ENCODE peak calls at places on chromosome 7, in five cellular contexts. A is CD8-positive, alpha-beta T cell; P is osteoblast; N is heart left ventricle; Q is spleen. G is an unnamed sample. For H3K36me3, the result is how much of the 10 kb centered on the place peaks cover.

GRCh38 chr7:2444476-2444875 is 31.7 kb downstream of the GRIFIN start:
- DNase-seq in P (peak), A (no peak), N (no peak), Q (no peak), G (no peak)

GRCh38 chr7:74037609-74038008 is 9.6 kb downstream of the ELN start:
- DNase-seq in N (no peak), P (peak), Q (no peak), A (no peak), G (peak)

GRCh38 chr7:134828361-134828760 is 48.9 kb downstream of the CALD1 start:
- DNase-seq in A (no peak), Q (no peak), N (no peak), P (no peak), G (no peak)

GRCh38 chr7:114875171-114875570 is 46.7 kb upstream of the MDFIC start:
- DNase-seq in A (no peak), N (no peak), P (no peak), Q (no peak), G (no peak)

GRCh38 chr7:67625257-67625713 is 628.7 kb downstream of the TYW1 start:
- DNase-seq in A (no peak), Q (peak), P (peak), N (peak), G (peak)

GRCh38 chr7:359776-360361 is 69.9 kb downstream of the FOXL3 start:
- DNase-seq in N (peak), P (no peak), Q (peak), A (no peak), G (peak)

GRCh38 chr7:41763626-41764025 is 60.7 kb upstream of the INHBA start:
- DNase-seq in N (no peak), P (no peak), A (no peak), Q (no peak), G (no peak)

GRCh38 chr7:128404826-128405344 is 4.9 kb downstream of the IMPDH1 start:
- DNase-seq in Q (no peak), A (no peak), P (peak), N (no peak), G (no peak)

GRCh38 chr7:157946398-157947060 is 609.7 kb downstream of the DNAJB6 start:
- DNase-seq in N (no peak), Q (no peak), P (no peak), A (no peak), G (no peak)

GRCh38 chr7:55073051-55073511 is 54.3 kb downstream of the EGFR start:
- DNase-seq in Q (no peak), N (no peak), P (no peak), A (no peak), G (no peak)

GRCh38 chr7:25840209-25840792 is 311.7 kb upstream of the NFE2L3 start:
- DNase-seq in N (peak), A (no peak), Q (no peak), P (no peak), G (no peak)

GRCh38 chr7:138049505-138050116 is 26.6 kb upstream of the AKR1D1 start:
- DNase-seq in P (no peak), N (no peak), A (no peak), Q (no peak), G (no peak)

GRCh38 chr7:22361795-22362194 is 4.8 kb upstream of the RAPGEF5 start:
- DNase-seq in P (no peak), N (no peak), Q (no peak), A (no peak), G (no peak)

GRCh38 chr7:121531175-121532070 is 135.3 kb upstream of the FAM3C start:
- DNase-seq in P (no peak), A (no peak), N (no peak), Q (no peak), G (no peak)

GRCh38 chr7:7944619-7945282 is 23.8 kb upstream of the GLCCI1 start:
- DNase-seq in N (no peak), P (peak), A (peak), Q (peak), G (peak)

DNA sequence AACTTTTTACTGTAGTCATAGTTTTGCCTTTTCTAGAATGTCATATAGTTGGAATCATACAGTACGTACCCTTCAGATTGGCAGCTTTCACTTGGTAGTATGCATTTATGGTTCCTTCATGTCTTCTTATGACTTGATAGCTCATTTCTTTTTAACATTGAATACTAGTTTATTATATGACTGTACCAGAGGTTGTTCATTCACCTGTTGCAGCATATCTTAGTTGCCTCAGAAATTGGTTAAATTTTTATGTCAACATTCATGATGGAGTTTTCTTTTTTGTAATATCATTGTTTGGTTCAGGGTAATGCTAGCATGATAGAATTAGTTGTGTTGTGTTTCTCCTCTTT is 94.8 kb upstream of the CDK13 start:
- DNase-seq in P (no peak), N (no peak), A (no peak), Q (no peak), G (no peak)
- H3K4me3 ChIP-seq in P (peak), N (no peak), A (no peak), Q (peak), G (no peak)

GRCh38 chr7:44673324-44673723 is 66.9 kb downstream of the OGDH start:
- DNase-seq in Q (peak), P (no peak), A (no peak), N (no peak), G (no peak)

GRCh38 chr7:44674381-44674780 is 68.0 kb downstream of the OGDH start:
- DNase-seq in N (no peak), A (no peak), P (no peak), Q (peak), G (no peak)

GRCh38 chr7:44667190-44667589 is 60.8 kb downstream of the OGDH start:
- DNase-seq in N (no peak), A (no peak), Q (no peak), P (no peak), G (no peak)

GRCh38 chr7:44673771-44674170 is 67.3 kb downstream of the OGDH start:
- DNase-seq in Q (peak), A (no peak), N (no peak), P (no peak), G (no peak)

DNA sequence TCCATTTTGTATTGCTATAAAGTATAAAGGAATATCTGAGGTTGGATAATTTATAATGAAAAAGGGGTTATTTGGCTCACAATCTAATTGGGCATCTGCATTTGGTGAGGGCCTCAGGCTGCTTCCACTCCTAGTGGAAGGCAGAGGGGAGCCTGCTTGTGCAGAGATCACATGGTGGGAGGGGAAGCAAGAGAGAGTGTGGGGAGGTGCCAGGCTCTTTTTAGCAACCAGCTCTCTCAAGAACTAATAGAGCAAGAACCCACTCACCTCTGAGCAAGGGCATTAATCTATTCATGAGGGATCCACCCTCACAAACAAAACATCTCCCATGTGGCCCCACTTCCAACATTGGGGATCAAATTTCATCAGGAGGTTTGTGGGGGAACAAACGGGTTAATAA is 64.6 kb downstream of the OGDH start:
- DNase-seq in A (no peak), P (peak), Q (peak), N (no peak), G (no peak)
- TF ChIP-seq CTCF in A (no peak), P (no peak), Q (no peak), N (no peak), G (no peak)

GRCh38 chr7:99362801-99363200 is 11.7 kb upstream of the ARPC1B start:
- DNase-seq in P (peak), N (no peak), Q (no peak), A (no peak), G (no peak)

GRCh38 chr7:99366646-99367045 is 7.9 kb upstream of the ARPC1B start:
- DNase-seq in P (no peak), N (no peak), Q (no peak), A (no peak), G (no peak)

GRCh38 chr7:99359465-99360154 is 14.9 kb upstream of the ARPC1B start:
- DNase-seq in P (no peak), A (no peak), Q (no peak), N (no peak), G (no peak)

GRCh38 chr7:99365318-99366141 is 9.0 kb upstream of the ARPC1B start:
- DNase-seq in A (peak), Q (peak), P (no peak), N (peak), G (peak)

DNA sequence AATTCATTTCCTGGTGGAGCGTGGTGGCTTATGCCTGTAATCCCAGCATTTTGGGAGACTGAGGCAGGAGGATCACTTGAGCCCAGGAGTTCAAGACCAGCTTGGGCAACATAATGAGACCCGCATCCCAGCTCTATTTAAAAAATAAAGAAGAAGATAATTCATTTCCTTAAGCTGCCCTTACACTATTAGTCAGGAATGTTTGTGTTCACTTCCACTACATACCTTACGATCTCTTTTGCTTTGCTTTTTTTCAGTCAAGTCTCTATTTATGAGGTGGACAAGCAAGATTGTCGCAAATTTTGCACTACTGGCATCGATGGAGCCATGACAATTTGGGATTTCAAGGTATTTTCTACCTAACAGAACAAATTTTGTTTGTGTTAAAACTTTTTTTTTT is 11.2 kb upstream of the ARPC1B start:
- DNase-seq in N (no peak), P (no peak), Q (no peak), A (no peak), G (no peak)
- H3K36me3 ChIP-seq in N (half or more), P (half or more), Q (half or more), A (half or more), G (under half)

GRCh38 chr7:20783131-20783715 is 3.5 kb downstream of the SP8 start:
- DNase-seq in Q (no peak), A (no peak), N (no peak), P (no peak), G (no peak)
- H3K4me3 ChIP-seq in Q (no peak), A (no peak), N (no peak), P (no peak), G (no peak)

GRCh38 chr7:27579565-27579964 is 83.1 kb downstream of the HIBADH start:
- DNase-seq in A (no peak), P (peak), N (no peak), Q (no peak), G (no peak)

GRCh38 chr7:27575647-27576046 is 87.0 kb downstream of the HIBADH start:
- DNase-seq in A (no peak), P (no peak), Q (no peak), N (no peak), G (no peak)

GRCh38 chr7:27581906-27582305 is 80.8 kb downstream of the HIBADH start:
- DNase-seq in N (no peak), P (no peak), A (no peak), Q (no peak), G (no peak)

GRCh38 chr7:27581119-27581518 is 81.6 kb downstream of the HIBADH start:
- DNase-seq in A (no peak), P (no peak), N (no peak), Q (no peak), G (no peak)

DNA sequence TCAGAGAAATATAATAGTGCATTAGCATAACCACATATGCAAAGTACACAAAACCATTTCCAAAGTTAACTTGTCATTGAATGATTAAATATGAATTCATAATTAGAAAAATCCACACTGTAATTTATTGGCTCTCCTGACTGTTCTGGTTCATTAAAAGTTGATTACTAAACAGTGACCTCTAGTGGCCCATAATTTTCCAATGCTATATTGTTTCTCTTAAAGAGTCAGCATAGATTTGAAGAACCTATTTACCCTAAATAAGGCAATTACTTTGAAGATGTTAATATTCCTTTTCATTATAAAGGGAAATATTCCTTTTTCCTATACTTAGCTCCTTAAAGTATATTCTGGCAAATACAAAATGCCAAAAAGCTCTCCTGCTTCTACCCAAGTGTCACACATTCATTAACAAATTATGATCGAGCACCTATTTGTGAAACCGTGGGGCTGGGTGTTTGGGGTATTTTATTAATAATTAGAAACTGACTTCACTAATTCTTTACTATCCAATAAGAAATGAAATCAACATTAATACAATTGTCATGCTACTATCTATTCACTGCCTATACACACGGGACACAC is 86.2 kb downstream of the HIBADH start:
- DNase-seq in P (no peak), N (no peak), A (no peak), Q (no peak), G (peak)
- TF ChIP-seq CTCF in P (peak), N (peak), A (peak), Q (no peak), G (peak)

GRCh38 chr7:77930496-77930895 is 131.9 kb downstream of the PHTF2 start:
- DNase-seq in Q (no peak), N (no peak), P (no peak), A (no peak), G (no peak)
- H3K36me3 ChIP-seq in Q (under half), N (under half), P (under half), A (under half), G (under half)

GRCh38 chr7:155190608-155191536 is 106.8 kb upstream of the INSIG1 start:
- DNase-seq in N (no peak), A (peak), Q (peak), P (peak), G (peak)
- H3K4me3 ChIP-seq in N (no peak), A (no peak), Q (no peak), P (peak), G (no peak)

GRCh38 chr7:83429493-83429892 is 219.4 kb downstream of the SEMA3E start:
- DNase-seq in N (no peak), A (no peak), Q (no peak), P (no peak), G (no peak)

GRCh38 chr7:83427929-83428328 is 221.0 kb downstream of the SEMA3E start:
- DNase-seq in N (no peak), A (no peak), P (no peak), Q (no peak), G (no peak)

GRCh38 chr7:83426325-83426724 is 222.6 kb downstream of the SEMA3E start:
- DNase-seq in A (no peak), N (no peak), P (no peak), Q (no peak), G (no peak)
- TF ChIP-seq CTCF in A (no peak), N (no peak), P (no peak), Q (no peak), G (no peak)

G was measured in mucosa of descending colon.